ENCODE peak calls at places on chromosomes 2 and 18, in six cellular contexts. V is left ventricle myocardium inferior, Q is WERI-Rb-1, I is spleen, U is brain microvascular endothelial cell, W is fibroblast of lung. K is an unnamed sample.

GRCh38 chr2:222950886-222951285 is 90.0 kb downstream of the ACSL3 start:
- DNase-seq in V (no peak), Q (no peak), U (peak), W (peak), I (no peak), K (peak)

GRCh38 chr2:175755656-175756386 is 246.2 kb downstream of the LNPK start:
- DNase-seq in Q (no peak), U (no peak), V (no peak), W (no peak), I (no peak), K (no peak)

GRCh38 chr2:173290518-173290917 is 64.2 kb upstream of the CDCA7 start:
- DNase-seq in V (no peak), W (no peak), I (no peak), Q (no peak), U (peak), K (no peak)

GRCh38 chr18:69387181-69387580 is 13.5 kb upstream of the DOK6 start:
- DNase-seq in I (no peak), W (no peak), V (no peak), U (no peak), Q (no peak), K (no peak)

GRCh38 chr2:174121612-174122011 is 126.7 kb downstream of the OLA1 start:
- DNase-seq in W (no peak), V (no peak), U (no peak), Q (no peak), I (no peak), K (peak)

GRCh38 chr2:10226032-10226724 is 76.5 kb upstream of the HPCAL1 start:
- DNase-seq in U (no peak), V (no peak), Q (no peak), I (peak), W (no peak), K (no peak)

GRCh38 chr2:30325542-30326328 is 94.4 kb downstream of the LBH start:
- DNase-seq in Q (peak), U (no peak), V (no peak), I (no peak), W (no peak), K (no peak)

GRCh38 chr2:226063704-226064390 is 664.3 kb downstream of the NYAP2 start:
- DNase-seq in W (peak), I (no peak), V (no peak), Q (peak), U (no peak), K (peak)

GRCh38 chr2:148876589-148877402 is 1.8 kb downstream of the KIF5C start:
- DNase-seq in V (no peak), W (no peak), Q (peak), I (peak), U (no peak), K (peak)

GRCh38 chr2:237572742-237573101 is 6.3 kb downstream of the PRLH start:
- DNase-seq in W (no peak), I (peak), V (no peak), Q (no peak), U (no peak), K (no peak)

GRCh38 chr2:237570776-237571335 is 4.5 kb downstream of the PRLH start:
- DNase-seq in V (no peak), U (no peak), Q (no peak), I (peak), W (no peak), K (no peak)

GRCh38 chr2:237573721-237574415 is 7.5 kb downstream of the PRLH start:
- DNase-seq in I (peak), U (no peak), V (no peak), Q (no peak), W (no peak), K (no peak)

GRCh38 chr2:237571551-237571950 is 5.2 kb downstream of the PRLH start:
- DNase-seq in Q (no peak), U (no peak), I (peak), V (no peak), W (no peak), K (no peak)

GRCh38 chr2:237572021-237572741 is 5.8 kb downstream of the PRLH start:
- DNase-seq in Q (peak), V (peak), I (peak), W (peak), U (peak), K (peak)
- TF ChIP-seq CTCF in Q (peak), V (peak), I (peak), W (peak), U (peak), K (peak)

GRCh38 chr2:127406454-127406853 is 11.8 kb upstream of the PROC start:
- DNase-seq in Q (no peak), U (no peak), I (no peak), W (no peak), V (no peak), K (no peak)

GRCh38 chr2:127407661-127408003 is 10.6 kb upstream of the PROC start:
- DNase-seq in I (no peak), V (no peak), W (no peak), U (no peak), Q (no peak), K (no peak)

GRCh38 chr2:127407091-127407490 is 11.1 kb upstream of the PROC start:
- DNase-seq in W (no peak), Q (no peak), V (no peak), I (no peak), U (no peak), K (no peak)

GRCh38 chr2:127408807-127409099 is 9.5 kb upstream of the PROC start:
- DNase-seq in U (no peak), Q (no peak), W (no peak), I (no peak), V (no peak), K (no peak)

GRCh38 chr2:127408004-127408806 is 10.0 kb upstream of the PROC start:
- DNase-seq in I (peak), U (peak), Q (peak), W (peak), V (peak), K (peak)
- H3K27ac ChIP-seq in I (peak), U (peak), Q (peak), W (peak), V (peak), K (peak)

DNA sequence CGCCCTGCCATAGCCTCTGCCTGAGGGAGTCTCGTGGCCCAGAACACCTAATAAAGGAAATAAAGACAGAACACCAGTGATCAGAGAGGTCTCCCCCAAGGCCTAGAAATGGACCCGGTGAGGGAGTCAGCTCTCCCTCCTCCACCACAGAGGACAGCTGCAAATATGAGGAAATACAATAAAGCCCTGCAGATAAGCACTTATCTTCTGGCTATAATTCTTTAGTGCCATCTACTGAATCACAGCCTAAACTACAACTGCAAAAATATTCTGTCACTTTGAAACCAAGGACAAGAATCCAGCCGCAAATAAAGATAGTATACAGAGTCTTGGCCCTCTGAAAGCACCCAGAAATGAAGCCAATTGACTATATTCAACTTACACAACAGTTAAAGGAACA is 42.4 kb upstream of the TACR1 start:
- DNase-seq in V (no peak), I (no peak), Q (no peak), W (peak), U (peak), K (peak)
- TF ChIP-seq CTCF in V (no peak), I (no peak), Q (peak), W (peak), U (peak), K (peak)

GRCh38 chr2:111898703-111899514 is 502 bp downstream of the MERTK start:
- DNase-seq in Q (no peak), I (no peak), V (peak), U (no peak), W (peak), K (no peak)
- H3K27ac ChIP-seq in Q (peak), I (peak), V (peak), U (no peak), W (no peak), K (no peak)

GRCh38 chr18:64116806-64117205 is 32.1 kb downstream of the LINC00305 start:
- DNase-seq in W (no peak), Q (no peak), I (no peak), V (no peak), U (no peak), K (no peak)

GRCh38 chr18:64115906-64116305 is 33.0 kb downstream of the LINC00305 start:
- DNase-seq in I (no peak), V (no peak), U (no peak), W (no peak), Q (no peak), K (no peak)

GRCh38 chr18:64119916-64120315 is 29.0 kb downstream of the LINC00305 start:
- DNase-seq in W (no peak), U (no peak), I (no peak), Q (no peak), V (no peak), K (no peak)
- TF ChIP-seq CTCF in W (peak), U (no peak), I (no peak), Q (no peak), V (no peak), K (peak)

K was measured in RWPE1.